ENCODE peak calls at places on chromosomes 12 and 14, in six cellular contexts. B, K, A, E, N and I are unnamed samples. For H3K4me1, the result is how much of the 10 kb centered on the place peaks cover.

GRCh38 chr12:52126050-52126604 is 46.6 kb downstream of the SMIM41 start:
- DNase-seq in B (no peak), K (no peak), A (no peak), E (no peak), N (no peak), I (no peak)

GRCh38 chr14:65243766-65244442 is 141.6 kb upstream of the MAX start:
- DNase-seq in B (no peak), K (no peak), A (peak), E (no peak), N (no peak), I (no peak)

GRCh38 chr14:101480747-101481530 is 80.4 kb upstream of the DIO3 start:
- DNase-seq in B (no peak), K (peak), A (peak), E (peak), N (no peak), I (peak)

GRCh38 chr12:92080390-92081285 is 65.0 kb downstream of the BTG1 start:
- DNase-seq in B (no peak), K (peak), A (peak), E (no peak), N (peak), I (peak)

GRCh38 chr12:115870527-115870926 is 407.0 kb downstream of the MED13L start:
- DNase-seq in B (peak), K (no peak), A (peak), E (no peak), N (no peak), I (peak)

GRCh38 chr12:53064613-53065415 is 14.4 kb downstream of the SPRYD3 start:
- DNase-seq in B (no peak), K (no peak), A (no peak), E (peak), N (no peak), I (no peak)

GRCh38 chr12:66879392-66879791 is 200.5 kb upstream of the GRIP1 start:
- DNase-seq in B (no peak), K (no peak), A (no peak), E (no peak), N (no peak), I (no peak)

GRCh38 chr14:46279776-46280175 is 371.8 kb downstream of the RPL10L start:
- DNase-seq in B (no peak), K (no peak), A (no peak), E (no peak), N (no peak), I (no peak)

GRCh38 chr12:97960741-97961608 is 498.4 kb downstream of the RMST start:
- DNase-seq in B (no peak), K (peak), A (peak), E (no peak), N (no peak), I (no peak)

GRCh38 chr12:80178846-80179245 is 79.5 kb downstream of the OTOGL start:
- DNase-seq in B (no peak), K (no peak), A (no peak), E (no peak), N (no peak), I (no peak)

GRCh38 chr12:55736780-55737580 is 5.9 kb upstream of the GDF11 start:
- DNase-seq in B (peak), K (peak), A (peak), E (no peak), N (peak), I (peak)

GRCh38 chr14:70904376-70904775 is 2.9 kb upstream of the PCNX1 start:
- DNase-seq in B (no peak), K (no peak), A (no peak), E (no peak), N (no peak), I (no peak)

GRCh38 chr12:56014205-56014604 is 6.6 kb upstream of the IKZF4 start:
- DNase-seq in B (no peak), K (no peak), A (peak), E (no peak), N (no peak), I (no peak)

GRCh38 chr12:96098631-96099030 is 63.2 kb upstream of the LTA4H start:
- DNase-seq in B (no peak), K (no peak), A (no peak), E (no peak), N (no peak), I (no peak)

GRCh38 chr14:52906141-52906601 is 44.7 kb downstream of the FERMT2 start:
- DNase-seq in B (no peak), K (peak), A (peak), E (no peak), N (no peak), I (no peak)

GRCh38 chr14:53953002-53953827 is 3.4 kb downstream of the BMP4 start:
- DNase-seq in B (peak), K (peak), A (peak), E (peak), N (no peak), I (peak)

GRCh38 chr12:22978962-22979361 is 354.0 kb downstream of the ETNK1 start:
- DNase-seq in B (no peak), K (peak), A (peak), E (no peak), N (no peak), I (no peak)

GRCh38 chr12:103771466-103771865 is 69.6 kb downstream of the NT5DC3 start:
- DNase-seq in B (no peak), K (peak), A (peak), E (peak), N (no peak), I (no peak)

GRCh38 chr14:104843442-104844305 is 21.4 kb upstream of the CEP170B start:
- DNase-seq in B (no peak), K (no peak), A (no peak), E (peak), N (no peak), I (no peak)

GRCh38 chr12:64560395-64561301 is 49.6 kb upstream of the RASSF3 start:
- DNase-seq in B (no peak), K (peak), A (peak), E (peak), N (no peak), I (peak)

GRCh38 chr12:12979731-12980259 is 20.3 kb downstream of the HEBP1 start:
- DNase-seq in B (no peak), K (peak), A (peak), E (peak), N (no peak), I (peak)

GRCh38 chr14:59374048-59374447 is 91.1 kb downstream of the GPR135 start:
- DNase-seq in B (no peak), K (no peak), A (no peak), E (no peak), N (no peak), I (no peak)

GRCh38 chr12:130126023-130126432 is 36.2 kb upstream of the FZD10 start:
- DNase-seq in B (peak), K (no peak), A (no peak), E (no peak), N (no peak), I (no peak)

GRCh38 chr14:77027538-77028383 is 747 bp downstream of the IRF2BPL start:
- DNase-seq in B (peak), K (peak), A (peak), E (peak), N (peak), I (peak)

GRCh38 chr14:41925409-41925808 is 318.7 kb downstream of the LRFN5 start:
- DNase-seq in B (no peak), K (peak), A (peak), E (no peak), N (no peak), I (peak)

GRCh38 chr14:101120636-101121398 is 217.3 kb upstream of the RTL1 start:
- DNase-seq in B (peak), K (no peak), A (no peak), E (peak), N (no peak), I (no peak)

GRCh38 chr12:57272337-57273151 is 21.6 kb upstream of the STAC3 start:
- DNase-seq in B (peak), K (no peak), A (no peak), E (no peak), N (no peak), I (no peak)

GRCh38 chr12:109670647-109671046 is 43.0 kb upstream of the FAM222A start:
- DNase-seq in B (no peak), K (no peak), A (no peak), E (no peak), N (no peak), I (no peak)

GRCh38 chr12:92971869-92972524 is 42.9 kb upstream of the EEA1 start:
- DNase-seq in B (no peak), K (peak), A (peak), E (no peak), N (no peak), I (no peak)

GRCh38 chr12:101581190-101581589 is 13.6 kb upstream of the MYBPC1 start:
- DNase-seq in B (no peak), K (no peak), A (no peak), E (no peak), N (no peak), I (no peak)

GRCh38 chr14:87149583-87150354 is 843.2 kb downstream of the GALC start:
- DNase-seq in B (no peak), K (peak), A (no peak), E (no peak), N (no peak), I (no peak)

GRCh38 chr14:64628940-64629403 is 75.3 kb upstream of the PLEKHG3 start:
- DNase-seq in B (no peak), K (peak), A (peak), E (peak), N (no peak), I (peak)

GRCh38 chr12:121334513-121335343 is 17.5 kb downstream of the ANAPC5 start:
- DNase-seq in B (no peak), K (peak), A (peak), E (no peak), N (peak), I (peak)

GRCh38 chr14:58666737-58667136 is 29.0 kb downstream of the DACT1 start:
- DNase-seq in B (no peak), K (no peak), A (no peak), E (no peak), N (no peak), I (no peak)

GRCh38 chr12:82438356-82438755 is 80.0 kb downstream of the METTL25 start:
- DNase-seq in B (no peak), K (no peak), A (no peak), E (no peak), N (no peak), I (no peak)

GRCh38 chr14:94365624-94366023 is 22.8 kb downstream of the SERPINA1 start:
- DNase-seq in B (no peak), K (no peak), A (no peak), E (no peak), N (no peak), I (no peak)

GRCh38 chr12:46219892-46220655 is 48.8 kb downstream of the SLC38A1 start:
- DNase-seq in B (no peak), K (peak), A (peak), E (no peak), N (peak), I (peak)

GRCh38 chr14:91904483-91904882 is 37.1 kb upstream of the TC2N start:
- DNase-seq in B (no peak), K (no peak), A (no peak), E (no peak), N (no peak), I (no peak)

GRCh38 chr14:91904956-91905645 is 37.8 kb upstream of the TC2N start:
- DNase-seq in B (no peak), K (no peak), A (no peak), E (no peak), N (no peak), I (no peak)

GRCh38 chr14:91910201-91910600 is 37.3 kb downstream of the FBLN5 start:
- DNase-seq in B (no peak), K (no peak), A (no peak), E (no peak), N (no peak), I (no peak)

GRCh38 chr14:91903070-91903469 is 35.7 kb upstream of the TC2N start:
- DNase-seq in B (no peak), K (no peak), A (no peak), E (no peak), N (no peak), I (no peak)

DNA sequence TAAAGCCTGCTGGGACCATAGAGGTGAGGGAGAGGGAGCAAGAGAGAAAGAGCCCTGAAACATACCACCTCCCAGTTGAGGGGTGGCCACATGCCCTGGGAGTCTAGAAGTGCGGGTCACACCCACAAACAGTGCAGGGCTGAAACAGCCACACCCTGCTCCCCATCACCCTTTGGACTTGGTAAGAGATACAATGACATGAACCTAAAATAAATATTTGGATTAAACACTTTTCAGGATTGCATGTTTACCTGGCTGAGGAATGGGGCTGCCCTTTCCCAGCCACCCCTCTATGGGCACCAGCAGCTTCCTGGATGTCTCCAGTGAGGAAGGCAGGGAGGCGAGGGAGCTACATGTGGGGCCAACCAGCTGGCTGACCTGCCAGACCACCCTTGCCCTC is 39.0 kb upstream of the TC2N start:
- DNase-seq in B (no peak), K (no peak), A (no peak), E (no peak), N (no peak), I (no peak)
- H3K4me1 ChIP-seq in B (under half), K (under half), A (under half), E (under half), N (under half), I (under half)

DNA sequence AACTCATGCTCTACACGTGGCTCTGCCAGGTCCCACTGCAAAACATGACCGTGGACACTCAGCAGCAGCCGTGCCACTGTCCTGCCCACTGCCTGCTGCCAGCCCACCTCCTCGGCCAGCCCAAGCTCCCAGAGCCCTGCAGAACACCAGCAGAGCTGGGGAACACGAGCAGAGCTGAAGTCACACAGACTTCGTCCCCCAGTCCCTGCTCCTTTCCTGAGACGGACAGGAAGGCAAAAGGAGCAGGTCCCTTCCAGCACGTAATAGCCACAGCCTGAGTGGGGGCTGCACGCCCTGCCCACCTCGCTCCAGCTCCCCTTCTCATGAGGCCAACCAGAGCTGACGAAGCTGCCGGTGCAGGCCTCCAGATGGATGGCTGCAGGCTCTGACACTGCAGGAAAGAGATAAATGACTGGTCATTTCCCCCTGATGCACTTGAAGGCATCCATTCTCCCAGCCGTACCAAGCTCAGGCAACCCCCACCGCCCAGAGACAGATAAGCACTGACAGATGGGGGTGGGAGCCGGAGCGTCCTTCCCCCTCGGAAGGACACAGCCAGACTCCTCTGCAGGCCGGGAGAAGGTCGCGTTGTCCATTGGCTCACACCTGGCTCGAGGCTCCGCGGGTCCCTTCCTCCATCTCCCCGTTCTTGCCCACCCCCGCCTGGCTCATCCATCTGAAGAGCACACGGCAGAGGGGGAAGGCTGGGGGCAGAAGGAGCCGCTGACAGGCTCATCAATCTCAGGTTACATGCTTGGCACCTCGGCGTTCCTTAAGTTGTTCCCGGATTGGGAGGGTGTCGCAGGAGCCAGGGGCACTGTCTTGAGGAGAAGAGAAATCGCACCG is 151.8 kb downstream of the DPF3 start:
- DNase-seq in B (no peak), K (no peak), A (no peak), E (no peak), N (no peak), I (no peak)
- H3K4me1 ChIP-seq in B (under half), K (under half), A (under half), E (under half), N (under half), I (under half)

GRCh38 chr14:50086316-50086700 is 30.1 kb downstream of the VCPKMT start:
- DNase-seq in B (no peak), K (no peak), A (no peak), E (no peak), N (no peak), I (no peak)
- H3K4me1 ChIP-seq in B (under half), K (under half), A (under half), E (under half), N (half or more), I (under half)

DNA sequence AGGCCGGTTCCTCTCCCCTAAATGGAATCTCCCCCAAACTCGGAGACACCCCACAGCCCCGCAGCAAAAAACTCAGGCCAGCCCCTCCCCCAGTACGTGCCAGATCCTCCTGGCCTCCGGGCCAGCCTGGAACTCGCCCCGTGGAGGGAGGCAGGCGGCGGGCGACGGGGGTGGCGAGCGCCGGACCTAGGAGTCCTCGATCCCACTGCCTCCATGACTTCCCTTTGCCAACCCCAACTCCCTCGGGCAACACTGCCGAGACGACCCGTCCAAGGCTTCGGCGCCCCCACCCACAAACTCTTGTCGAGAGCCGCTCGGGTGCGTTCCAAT is 402 bp downstream of the ADCY6 start:
- DNase-seq in B (peak), K (no peak), A (no peak), E (no peak), N (no peak), I (no peak)
- H3K4me1 ChIP-seq in B (under half), K (under half), A (under half), E (under half), N (under half), I (under half)

GRCh38 chr14:93054876-93055275 is 60.8 kb downstream of the ITPK1 start:
- DNase-seq in B (no peak), K (no peak), A (no peak), E (no peak), N (no peak), I (no peak)
- H3K4me1 ChIP-seq in B (under half), K (under half), A (under half), E (under half), N (under half), I (under half)

GRCh38 chr12:68450947-68451260 is 118.7 kb upstream of the MDM1 start:
- DNase-seq in B (no peak), K (no peak), A (no peak), E (no peak), N (no peak), I (no peak)
- H3K4me1 ChIP-seq in B (under half), K (under half), A (under half), E (under half), N (half or more), I (under half)

DNA sequence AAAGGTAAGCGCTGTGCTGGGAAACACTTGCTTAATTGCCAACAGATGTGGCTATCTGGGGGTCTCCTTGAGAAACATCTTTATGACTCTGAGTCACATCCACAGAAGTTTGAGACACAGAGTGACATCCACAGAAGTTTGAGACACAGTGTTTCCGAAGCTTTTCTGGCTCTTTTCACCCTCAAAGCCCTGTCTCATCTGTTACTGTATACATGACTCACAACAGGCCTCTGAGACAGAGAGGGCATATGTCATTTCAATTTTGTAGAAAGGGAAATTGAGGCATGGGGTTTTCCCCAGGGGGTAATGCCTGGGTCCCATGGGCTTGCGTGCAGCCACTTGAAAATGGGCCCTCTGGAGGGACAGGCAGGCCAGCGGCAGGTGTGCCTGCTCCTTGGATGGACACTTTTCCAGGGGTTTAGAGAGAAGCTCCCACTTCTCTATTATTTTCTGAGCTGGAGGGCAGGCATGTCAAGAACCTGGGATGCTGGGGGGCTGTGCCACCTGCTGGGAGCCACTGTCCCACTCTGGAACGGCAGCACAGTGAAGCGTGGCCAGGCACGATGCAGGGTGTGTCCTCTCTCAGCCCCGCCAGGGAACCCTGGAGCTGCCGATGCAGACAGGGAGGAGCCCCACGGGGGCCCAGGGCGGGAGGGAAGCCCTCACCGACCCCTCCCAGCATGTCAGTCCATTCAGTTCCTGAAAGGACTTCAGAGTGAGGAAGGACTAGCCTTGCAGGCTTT is 111.3 kb upstream of the FKBP4 start:
- DNase-seq in B (no peak), K (no peak), A (no peak), E (no peak), N (no peak), I (no peak)
- H3K4me1 ChIP-seq in B (under half), K (under half), A (under half), E (under half), N (under half), I (under half)

DNA sequence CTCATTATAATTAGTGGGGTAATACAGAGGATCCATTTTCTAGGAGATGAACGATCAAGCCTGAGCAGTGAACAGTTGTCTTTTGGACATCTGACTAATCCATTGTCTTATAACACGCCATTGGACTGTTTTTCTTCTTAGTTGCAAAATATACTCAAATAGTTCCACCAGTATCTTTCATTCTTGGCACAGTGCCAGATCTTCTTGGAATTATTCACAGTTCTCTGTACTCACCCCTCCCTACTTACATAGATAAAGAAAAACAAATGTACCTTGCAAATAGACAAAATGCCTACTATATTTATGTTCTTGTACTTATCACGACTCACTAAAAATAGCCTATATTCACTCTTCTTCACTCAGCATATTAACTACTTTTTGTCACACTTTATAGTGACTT is 3.8 kb downstream of the CBLN3 start:
- DNase-seq in B (no peak), K (peak), A (peak), E (peak), N (no peak), I (peak)
- H3K4me1 ChIP-seq in B (under half), K (under half), A (under half), E (under half), N (half or more), I (under half)